ENCODE peak calls at places on chromosomes 6 and 20, in ten cellular contexts. N is frontal cortex; D is coronary artery; S is CD4-positive, alpha-beta T cell; G is mucosa of descending colon; W is activated CD8-positive, alpha-beta memory T cell treated with anti-CD3 and anti-CD28 coated beads for 1 hour; L is activated naive CD4-positive, alpha-beta T cell; C is heart left ventricle; V is NCI-H2081; B is SW 1271. I is an unnamed sample.
A peak's percentile ranks its signal among the peaks of the same experiment; 100 is the strongest.

GRCh38 chr6:118650500-118651281 is 700 bp downstream of the CEP85L start:
- DNase-seq in N (peak; percentile 62), D (peak; percentile 77), S (no peak), G (peak; percentile 36), W (peak; percentile 8), L (peak; percentile 39), C (peak; percentile 63), V (peak; percentile 26), B (peak; percentile 10), I (peak; percentile 50)

GRCh38 chr6:96015321-96015790 is 418 bp upstream of the FUT9 start:
- DNase-seq in N (peak; percentile 37), D (no peak), S (no peak), G (no peak), W (no peak), L (no peak), C (no peak), V (no peak), B (no peak), I (no peak)

GRCh38 chr20:1371830-1372539 is 20.9 kb downstream of the FKBP1A start:
- DNase-seq in N (no peak), D (no peak), S (no peak), G (no peak), W (no peak), L (no peak), C (no peak), V (no peak), B (no peak), I (no peak)

GRCh38 chr20:44038681-44039123 is 124.0 kb downstream of the TOX2 start:
- DNase-seq in N (no peak), D (no peak), S (no peak), G (no peak), W (no peak), L (no peak), C (no peak), V (no peak), B (no peak), I (no peak)

GRCh38 chr6:31663961-31664789 is 622 bp downstream of the GPANK1 start:
- DNase-seq in N (no peak), D (no peak), S (no peak), G (peak; percentile 28), W (no peak), L (no peak), C (peak; percentile 52), V (peak; percentile 29), B (no peak), I (no peak)

GRCh38 chr6:112233864-112234263 is 20.5 kb downstream of the LAMA4 start:
- DNase-seq in N (no peak), D (no peak), S (no peak), G (no peak), W (no peak), L (no peak), C (peak; percentile 47), V (no peak), B (no peak), I (no peak)

GRCh38 chr6:44062771-44063560 is 64.3 kb downstream of the MRPL14 start:
- DNase-seq in N (no peak), D (no peak), S (no peak), G (no peak), W (no peak), L (no peak), C (peak; percentile 50), V (no peak), B (no peak), I (peak; percentile 51)

GRCh38 chr20:4967752-4968477 is 33.4 kb downstream of the SLC23A2 start:
- DNase-seq in N (no peak), D (no peak), S (no peak), G (no peak), W (no peak), L (no peak), C (no peak), V (no peak), B (no peak), I (no peak)

GRCh38 chr20:36728986-36729385 is 16.9 kb downstream of the NDRG3 start:
- DNase-seq in N (no peak), D (no peak), S (no peak), G (no peak), W (no peak), L (no peak), C (no peak), V (no peak), B (no peak), I (no peak)

GRCh38 chr6:166464418-166465400 is 82.0 kb upstream of the MPC1 start:
- DNase-seq in N (no peak), D (no peak), S (no peak), G (no peak), W (no peak), L (no peak), C (no peak), V (no peak), B (no peak), I (no peak)

GRCh38 chr6:36718560-36718959 is 20.9 kb downstream of the RAB44 start:
- DNase-seq in N (no peak), D (no peak), S (no peak), G (no peak), W (no peak), L (no peak), C (no peak), V (no peak), B (no peak), I (no peak)

GRCh38 chr6:107418118-107418517 is 41.2 kb downstream of the PDSS2 start:
- DNase-seq in N (no peak), D (no peak), S (no peak), G (peak; percentile 17), W (no peak), L (no peak), C (no peak), V (no peak), B (no peak), I (peak; percentile 30)

GRCh38 chr6:159059099-159059498 is 14.3 kb upstream of the TAGAP start:
- DNase-seq in N (no peak), D (no peak), S (no peak), G (no peak), W (no peak), L (no peak), C (no peak), V (no peak), B (no peak), I (no peak)

GRCh38 chr6:81465859-81466258 is 286.6 kb downstream of the TENT5A start:
- DNase-seq in N (no peak), D (no peak), S (no peak), G (peak; percentile 54), W (no peak), L (no peak), C (no peak), V (peak; percentile 29), B (no peak), I (no peak)

GRCh38 chr6:140663772-140664171 is 1289.3 kb upstream of the CITED2 start:
- DNase-seq in N (no peak), D (no peak), S (no peak), G (no peak), W (no peak), L (no peak), C (no peak), V (no peak), B (no peak), I (no peak)

GRCh38 chr6:162069995-162070394 is 657.6 kb downstream of the PRKN start:
- DNase-seq in N (no peak), D (no peak), S (no peak), G (no peak), W (no peak), L (no peak), C (no peak), V (no peak), B (no peak), I (no peak)

GRCh38 chr6:157751547-157752200 is 71.4 kb upstream of the SNX9 start:
- DNase-seq in N (no peak), D (no peak), S (no peak), G (no peak), W (no peak), L (no peak), C (no peak), V (no peak), B (no peak), I (no peak)

I was measured in HEK293T.